ENCODE peak calls at places on chromosomes 13 and 19, in nine cellular contexts. F, M, A, E, H, B, D, N and I are unnamed samples.

GRCh38 chr19:2798733-2799132 is 13.4 kb downstream of the THOP1 start:
- DNase-seq in M (peak; percentile 5), A (no peak), E (no peak), H (no peak), B (no peak), D (no peak), N (no peak), F (no peak), I (no peak)

GRCh38 chr13:114035583-114036501 is 62.0 kb upstream of the C13orf46 start:
- DNase-seq in N (peak; percentile 69), E (no peak), F (no peak), B (no peak), M (peak; percentile 46), H (no peak), D (no peak), A (no peak), I (no peak)

GRCh38 chr19:2711937-2712205 is 9.3 kb downstream of the DIRAS1 start:
- DNase-seq in A (no peak), D (no peak), H (no peak), M (no peak), F (no peak), N (no peak), B (no peak), E (no peak), I (no peak)

GRCh38 chr13:78060966-78061365 is 142.3 kb upstream of the EDNRB start:
- DNase-seq in E (no peak), N (no peak), M (no peak), D (no peak), H (no peak), F (no peak), B (no peak), A (no peak), I (no peak)

GRCh38 chr19:48524221-48524620 is 12.6 kb upstream of the LMTK3 start:
- DNase-seq in M (no peak), E (no peak), N (no peak), F (no peak), H (no peak), A (no peak), D (no peak), B (no peak), I (no peak)

GRCh38 chr19:55437410-55437809 is 5.7 kb downstream of the SHISA7 start:
- DNase-seq in F (no peak), N (no peak), E (no peak), A (no peak), M (peak; percentile 49), D (peak; percentile 83), B (peak; percentile 42), H (no peak), I (peak; percentile 68)

GRCh38 chr13:37023871-37024270 is 23.3 kb downstream of the EXOSC8 start:
- DNase-seq in H (no peak), N (no peak), F (no peak), M (peak; percentile 23), A (no peak), D (no peak), E (no peak), B (no peak), I (no peak)

GRCh38 chr19:41478875-41479756 is 36.2 kb downstream of the ERICH4 start:
- DNase-seq in A (no peak), B (no peak), M (no peak), E (no peak), F (no peak), N (no peak), D (no peak), H (no peak), I (no peak)